ENCODE peak calls at places on chromosomes 16 and 17, in four cellular contexts. E is transverse colon, N is thoracic aorta, I is prostate gland. V is an unnamed sample.

GRCh38 chr16:1420111-1420539 is 422 bp downstream of the UQCC4 start:
- DNase-seq in N (no peak), I (no peak), E (no peak), V (no peak)

GRCh38 chr17:47701603-47702002 is 7.6 kb downstream of the TBKBP1 start:
- DNase-seq in E (no peak), I (no peak), N (no peak), V (no peak)

GRCh38 chr16:75139498-75139897 is 8.8 kb upstream of the ZFP1 start:
- DNase-seq in I (no peak), E (no peak), N (no peak), V (no peak)

GRCh38 chr16:11099672-11100195 is 155.4 kb downstream of the CLEC16A start:
- DNase-seq in I (no peak), E (no peak), N (no peak), V (no peak)

GRCh38 chr17:251531-251930 is 70.1 kb upstream of the DOC2B start:
- DNase-seq in E (peak; percentile 3), I (no peak), N (no peak), V (no peak)

GRCh38 chr17:32909787-32910369 is 18.1 kb upstream of the TMEM98 start:
- DNase-seq in I (peak; percentile 88), E (peak; percentile 91), N (peak; percentile 54), V (peak; percentile 53)

GRCh38 chr17:65670667-65671371 is 109.4 kb upstream of the AXIN2 start:
- DNase-seq in E (no peak), I (no peak), N (no peak), V (no peak)

GRCh38 chr17:50945779-50946222 is 79.6 kb upstream of the TOB1 start:
- DNase-seq in N (no peak), I (no peak), E (no peak), V (no peak)

GRCh38 chr16:17467923-17468540 is 2.7 kb downstream of the XYLT1 start:
- DNase-seq in N (no peak), E (peak; percentile 80), I (peak; percentile 66), V (no peak)

GRCh38 chr17:11638700-11639265 is 40.5 kb downstream of the DNAH9 start:
- DNase-seq in E (no peak), I (no peak), N (no peak), V (no peak)

GRCh38 chr17:3986270-3986938 is 22.2 kb upstream of the ATP2A3 start:
- DNase-seq in I (no peak), E (no peak), N (no peak), V (no peak)

GRCh38 chr16:65622161-65622560 is 500.3 kb upstream of the CDH11 start:
- DNase-seq in E (no peak), N (no peak), I (no peak), V (no peak)

GRCh38 chr17:19386276-19386863 is 620 bp downstream of the MFAP4 start:
- DNase-seq in I (no peak), E (peak; percentile 62), N (no peak), V (peak; percentile 92)

GRCh38 chr17:18966831-18967624 is 15.1 kb downstream of the SLC5A10 start:
- DNase-seq in I (no peak), N (no peak), E (peak; percentile 7), V (no peak)

GRCh38 chr17:75542728-75543336 is 17.3 kb downstream of the LLGL2 start:
- DNase-seq in N (no peak), I (no peak), E (peak; percentile 42), V (no peak)

GRCh38 chr17:69093279-69093789 is 32.6 kb upstream of the ABCA9 start:
- DNase-seq in N (no peak), E (no peak), I (no peak), V (no peak)

GRCh38 chr16:21190599-21190998 is 20.8 kb downstream of the ZP2 start:
- DNase-seq in E (no peak), N (no peak), I (no peak), V (no peak)

GRCh38 chr17:58082341-58082869 is 814 bp upstream of the DYNLL2 start:
- DNase-seq in I (no peak), E (no peak), N (no peak), V (no peak)
- H3K4me3 ChIP-seq in I (no peak overlapping the region), E (peak overlapping the region; percentile 95), N (peak overlapping the region; percentile 99), V (peak overlapping the region; percentile 32)

GRCh38 chr17:64661731-64661980 is 451 bp downstream of the SMURF2 start:
- DNase-seq in I (peak; percentile 61), N (no peak), E (no peak), V (no peak)
- H3K4me3 ChIP-seq in I (peak overlapping the region; percentile 92), N (peak overlapping the region; percentile 94), E (peak overlapping the region; percentile 91), V (peak overlapping the region; percentile 72)

GRCh38 chr17:60386475-60387058 is 5.4 kb downstream of the USP32 start:
- DNase-seq in I (no peak), N (no peak), E (no peak), V (no peak)
- H3K4me3 ChIP-seq in I (no peak overlapping the region), N (no peak overlapping the region), E (no peak overlapping the region), V (no peak overlapping the region)

GRCh38 chr17:1577657-1578428 is 15.3 kb upstream of the PITPNA start:
- DNase-seq in I (no peak), E (no peak), N (no peak), V (no peak)
- H3K4me3 ChIP-seq in I (no peak overlapping the region), E (no peak overlapping the region), N (peak overlapping the region; percentile 41), V (no peak overlapping the region)

DNA sequence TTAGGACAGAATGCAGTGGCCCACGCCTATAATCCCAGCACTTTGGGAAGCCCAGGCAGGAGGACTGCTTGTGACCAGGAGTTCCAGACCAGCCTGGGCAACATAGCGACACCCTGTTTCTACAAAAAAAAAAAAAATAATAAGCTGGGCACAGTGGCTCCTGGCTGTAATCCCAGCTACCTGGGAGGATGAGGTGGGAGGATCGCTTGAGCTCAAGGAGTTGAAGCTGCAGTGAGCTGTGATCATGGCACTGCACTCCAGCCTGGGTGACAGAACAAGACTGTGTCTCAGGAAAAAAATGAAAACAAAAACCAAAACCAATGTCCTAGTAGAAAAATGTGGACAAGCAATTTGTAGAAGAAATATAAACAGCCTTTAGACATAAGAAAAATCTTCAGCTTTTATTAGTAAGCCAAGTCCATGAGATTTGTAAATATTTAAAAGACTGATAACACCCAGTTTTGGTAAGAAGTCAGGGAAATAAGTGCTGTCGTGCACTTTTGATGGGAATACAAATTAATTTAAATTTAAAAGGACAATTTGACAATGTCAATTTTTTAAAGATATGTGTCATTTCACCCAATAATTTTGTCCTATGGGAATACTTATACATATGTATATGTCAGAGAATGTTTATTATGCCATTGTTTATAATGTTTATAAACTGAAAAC is 11.1 kb downstream of the SCPEP1 start:
- DNase-seq in I (no peak), E (no peak), N (no peak), V (no peak)
- H3K4me3 ChIP-seq in I (no peak overlapping the region), E (no peak overlapping the region), N (no peak overlapping the region), V (no peak overlapping the region)

GRCh38 chr17:21085707-21086106 is 41.1 kb upstream of the DHRS7B start:
- DNase-seq in I (no peak), E (no peak), N (no peak), V (no peak)
- H3K4me3 ChIP-seq in I (no peak overlapping the region), E (no peak overlapping the region), N (no peak overlapping the region), V (no peak overlapping the region)

DNA sequence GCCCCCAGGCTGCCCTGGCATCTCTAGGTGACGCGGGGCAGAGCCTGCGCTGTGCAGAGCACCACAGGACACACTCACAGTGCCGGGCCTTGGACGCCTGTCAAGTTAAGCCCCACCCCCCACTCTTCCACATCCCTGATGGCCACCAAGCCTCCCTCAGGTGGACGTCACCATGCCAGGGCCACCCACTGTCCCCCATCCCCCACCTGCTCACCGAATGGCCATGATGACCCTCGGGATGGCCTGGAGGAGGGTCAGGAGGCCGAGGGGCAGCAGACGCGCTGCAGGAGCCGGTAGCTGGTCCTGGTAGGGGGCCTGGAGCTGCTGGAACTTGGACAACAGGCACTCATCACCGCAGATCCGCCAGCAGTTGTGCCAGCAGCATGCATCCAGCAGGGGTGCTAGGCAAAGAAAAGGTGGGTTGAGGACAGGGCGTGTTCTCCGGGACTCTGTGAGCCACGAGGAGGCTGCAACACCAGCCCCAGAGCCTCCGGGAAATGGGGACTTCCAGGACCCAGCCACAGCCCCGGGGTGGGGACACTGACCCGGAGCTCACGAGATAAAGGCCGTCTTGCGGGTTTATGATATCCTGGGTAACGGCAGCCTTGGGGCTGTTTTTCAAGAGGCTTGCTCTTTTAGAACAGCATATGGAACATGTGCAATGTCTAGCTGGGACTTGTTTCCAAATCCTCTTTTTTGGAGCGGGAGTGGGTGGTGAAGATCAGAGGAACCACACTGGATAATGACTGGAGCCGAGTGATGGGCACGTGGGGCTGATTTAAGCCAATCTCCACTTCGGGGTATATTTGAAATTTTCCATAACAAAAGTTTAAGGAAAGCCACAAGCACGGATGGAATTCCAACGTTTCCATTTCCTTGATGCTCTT is 11.4 kb downstream of the C16orf95 start:
- DNase-seq in I (no peak), E (no peak), N (no peak), V (no peak)
- H3K4me3 ChIP-seq in I (no peak overlapping the region), E (no peak overlapping the region), N (no peak overlapping the region), V (no peak overlapping the region)

DNA sequence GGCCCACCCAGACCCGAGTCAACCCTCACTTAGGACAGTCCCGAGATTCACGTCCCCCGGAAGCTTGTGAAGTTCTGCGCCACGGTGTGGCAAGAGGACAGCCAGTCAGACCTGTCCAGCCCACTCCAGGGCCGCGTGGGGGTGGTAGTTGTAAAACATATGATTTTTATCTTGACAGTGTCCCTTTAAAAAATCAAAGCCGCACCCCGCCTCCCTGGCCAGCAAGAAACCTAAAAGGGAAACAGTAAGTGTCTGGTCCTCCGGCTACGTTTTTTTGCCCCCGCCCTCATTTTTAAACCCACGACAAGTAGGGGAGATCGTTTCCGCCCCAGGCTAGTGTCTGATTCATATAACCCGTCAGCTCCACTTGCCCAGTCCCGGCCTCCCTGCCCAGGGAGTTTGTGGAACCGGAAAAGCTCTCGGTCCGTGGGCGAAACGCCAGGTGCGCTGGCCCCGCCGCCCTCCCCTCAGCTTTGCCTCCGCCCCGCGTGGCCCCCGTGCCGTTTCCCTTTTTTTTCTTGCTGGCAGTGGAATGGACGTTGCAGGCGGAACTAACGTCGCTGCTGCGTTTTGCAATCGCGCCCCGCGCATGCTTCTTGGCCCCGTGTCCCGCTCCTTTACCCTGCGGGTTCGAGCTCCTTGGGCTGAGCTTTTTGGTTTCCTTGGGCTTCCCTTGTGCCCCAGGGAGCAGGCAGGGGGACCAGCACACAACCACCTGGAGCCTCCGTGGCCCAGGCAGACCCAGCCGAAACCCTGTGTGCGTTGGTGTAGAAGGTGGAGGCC is 13.3 kb upstream of the NUDT16L1 start:
- DNase-seq in E (peak; percentile 73), I (peak; percentile 88), N (no peak), V (no peak)
- H3K4me3 ChIP-seq in E (peak overlapping the region; percentile 45), I (peak overlapping the region; percentile 39), N (no peak overlapping the region), V (no peak overlapping the region)

GRCh38 chr16:2743007-2743810 is 9.2 kb upstream of the SRRM2 start:
- DNase-seq in E (no peak), I (no peak), N (no peak), V (no peak)
- H3K4me3 ChIP-seq in E (no peak overlapping the region), I (no peak overlapping the region), N (no peak overlapping the region), V (no peak overlapping the region)

DNA sequence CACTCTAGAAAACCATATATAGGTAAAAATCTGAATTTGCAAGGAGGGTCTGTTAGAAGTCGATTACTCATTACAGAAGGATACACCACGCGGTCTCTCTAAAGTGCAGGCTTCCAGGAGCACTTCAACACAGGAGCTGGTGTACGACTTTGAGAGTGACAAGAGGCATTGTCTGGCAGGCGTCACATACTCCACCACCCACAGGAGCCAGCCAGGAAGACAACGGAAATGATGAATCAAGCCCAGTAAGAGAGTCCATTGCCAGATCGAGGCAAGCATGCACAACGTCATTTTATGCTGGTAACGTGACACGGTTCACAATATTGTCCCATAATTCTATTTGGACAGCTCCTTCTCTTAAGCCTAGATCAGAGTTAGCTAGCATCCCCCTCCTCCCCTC is 15.0 kb upstream of the CACNG4 start:
- DNase-seq in I (no peak), E (no peak), N (no peak), V (no peak)
- H3K4me3 ChIP-seq in I (no peak overlapping the region), E (no peak overlapping the region), N (no peak overlapping the region), V (no peak overlapping the region)

V was measured in skeletal muscle cell.